ENCODE peak calls at places on chromosomes 2 and 18, in seven cellular contexts. Z, D, L, N, Y, F and S are unnamed samples.

GRCh38 chr2:215141706-215142105 is 3.3 kb upstream of the ABCA12 start:
- DNase-seq in Z (no peak), L (no peak), Y (no peak), F (peak; percentile 17), D (no peak), N (no peak), S (no peak)

GRCh38 chr2:216083464-216084279 is 2.0 kb downstream of the TMEM169 start:
- DNase-seq in F (peak; percentile 88), N (no peak), D (no peak), Z (peak; percentile 78), L (no peak), Y (no peak), S (no peak)

GRCh38 chr2:239109041-239109915 is 261.4 kb downstream of the TWIST2 start:
- DNase-seq in D (no peak), F (peak; percentile 44), N (no peak), Y (no peak), Z (no peak), L (peak; percentile 39), S (no peak)

GRCh38 chr18:67417864-67418523 is 98.5 kb downstream of the DSEL start:
- DNase-seq in D (no peak), Z (peak; percentile 61), F (peak; percentile 14), L (no peak), N (no peak), Y (no peak), S (no peak)

GRCh38 chr2:796151-796955 is 119.1 kb upstream of the TMEM18 start:
- DNase-seq in F (no peak), L (peak; percentile 13), Y (no peak), Z (no peak), N (no peak), D (no peak), S (no peak)

GRCh38 chr2:42448163-42448562 is 45.6 kb downstream of the KCNG3 start:
- DNase-seq in D (no peak), N (no peak), Y (no peak), F (no peak), Z (no peak), L (no peak), S (no peak)

GRCh38 chr2:27721335-27721734 is 50.2 kb upstream of the MRPL33 start:
- DNase-seq in D (no peak), Y (no peak), L (no peak), F (no peak), Z (no peak), N (no peak), S (no peak)

GRCh38 chr2:227370791-227371312 is 8.3 kb downstream of the TM4SF20 start:
- DNase-seq in N (no peak), Y (peak; percentile 38), L (no peak), D (peak; percentile 8), Z (peak; percentile 89), F (peak; percentile 68), S (no peak)

GRCh38 chr18:75218064-75218463 is 7.5 kb downstream of the TSHZ1 start:
- DNase-seq in Z (no peak), N (no peak), Y (no peak), L (no peak), F (no peak), D (no peak), S (no peak)

GRCh38 chr2:43898958-43899346 is 60.2 kb downstream of the ABCG8 start:
- DNase-seq in D (no peak), N (no peak), L (no peak), Y (no peak), F (no peak), Z (no peak), S (no peak)

GRCh38 chr2:170535552-170535951 is 179.6 kb upstream of the SP5 start:
- DNase-seq in F (no peak), Z (no peak), D (no peak), L (no peak), N (no peak), Y (no peak), S (no peak)

GRCh38 chr2:26284132-26284531 is 39.4 kb downstream of the HADHB start:
- DNase-seq in Z (peak; percentile 17), D (no peak), F (peak; percentile 71), L (no peak), N (no peak), Y (no peak), S (no peak)

GRCh38 chr2:149732001-149732685 is 144.6 kb upstream of the MMADHC start:
- DNase-seq in N (no peak), L (no peak), Z (no peak), Y (no peak), D (no peak), F (peak; percentile 94), S (no peak)

GRCh38 chr2:239726631-239727181 is 298.4 kb downstream of the NDUFA10 start:
- DNase-seq in F (no peak), D (no peak), N (no peak), Z (no peak), Y (no peak), L (no peak), S (no peak)

GRCh38 chr2:29817846-29818680 is 103.3 kb downstream of the ALK start:
- DNase-seq in L (no peak), Z (no peak), N (no peak), Y (no peak), F (no peak), D (no peak), S (no peak)

GRCh38 chr2:223113161-223113560 is 61.2 kb downstream of the KCNE4 start:
- DNase-seq in F (peak; percentile 11), Y (no peak), Z (no peak), D (no peak), N (no peak), L (no peak), S (no peak)

GRCh38 chr2:233252227-233252626 is 754 bp downstream of the ATG16L1 start:
- DNase-seq in D (no peak), L (peak; percentile 12), F (no peak), N (no peak), Z (no peak), Y (no peak), S (no peak)
- H3K27ac ChIP-seq in D (peak overlapping the region; percentile 92), L (peak overlapping the region; percentile 93), F (peak overlapping the region; percentile 63), N (peak overlapping the region; percentile 82), Z (peak overlapping the region; percentile 85), Y (peak overlapping the region; percentile 78), S (peak overlapping the region; percentile 59)

GRCh38 chr2:101697124-101697793 is at the start of gene MAP4K4:
- DNase-seq in Z (peak; percentile 91), L (peak; percentile 76), D (peak; percentile 77), F (peak; percentile 83), N (peak; percentile 53), Y (peak; percentile 79), S (peak; percentile 88)
- TF ChIP-seq CTCF in Z (peak; percentile 32), L (no peak), D (no peak), F (no peak), N (no peak), Y (no peak), S (no peak)

GRCh38 chr2:176151199-176152099 is at the start of gene HOXD4:
- DNase-seq in F (no peak), L (no peak), D (no peak), N (no peak), Y (no peak), Z (no peak), S (no peak)
- H3K4me3 ChIP-seq in F (no peak within 1 kb of the TSS), L (no peak within 1 kb of the TSS), D (no peak within 1 kb of the TSS), N (no peak within 1 kb of the TSS), Y (no peak within 1 kb of the TSS), Z (peak within 1 kb of the TSS; percentile 1), S (peak within 1 kb of the TSS; percentile 10)

GRCh38 chr2:138433995-138434991 is 67.3 kb upstream of the SPOPL start:
- DNase-seq in N (no peak), D (no peak), L (no peak), Y (no peak), Z (peak; percentile 50), F (peak; percentile 75), S (no peak)

GRCh38 chr2:138435701-138436100 is 65.9 kb upstream of the SPOPL start:
- DNase-seq in D (no peak), N (no peak), Z (no peak), L (no peak), F (no peak), Y (no peak), S (no peak)

GRCh38 chr2:138441916-138442315 is 59.7 kb upstream of the SPOPL start:
- DNase-seq in Z (no peak), N (no peak), Y (no peak), L (no peak), F (no peak), D (no peak), S (no peak)

GRCh38 chr2:138445227-138445626 is 56.3 kb upstream of the SPOPL start:
- DNase-seq in Z (no peak), Y (no peak), F (no peak), L (no peak), N (no peak), D (no peak), S (no peak)

GRCh38 chr2:138439733-138440132 is 61.8 kb upstream of the SPOPL start:
- DNase-seq in F (no peak), L (no peak), D (no peak), Y (no peak), N (no peak), Z (no peak), S (no peak)
- H3K27ac ChIP-seq in F (no peak overlapping the region), L (no peak overlapping the region), D (no peak overlapping the region), Y (no peak overlapping the region), N (no peak overlapping the region), Z (no peak overlapping the region), S (no peak overlapping the region)

GRCh38 chr18:58495634-58496033 is 133.3 kb downstream of the ALPK2 start:
- DNase-seq in F (no peak), Z (no peak), Y (no peak), N (no peak), L (no peak), D (no peak), S (no peak)

GRCh38 chr18:58495202-58495601 is 133.7 kb downstream of the ALPK2 start:
- DNase-seq in Y (no peak), Z (peak; percentile 14), D (no peak), N (no peak), L (no peak), F (no peak), S (no peak)

GRCh38 chr18:58496231-58496630 is 132.7 kb downstream of the ALPK2 start:
- DNase-seq in F (no peak), N (no peak), L (no peak), Y (no peak), D (no peak), Z (peak; percentile 17), S (no peak)

GRCh38 chr18:58497845-58498244 is 131.0 kb downstream of the ALPK2 start:
- DNase-seq in Y (no peak), L (no peak), D (no peak), N (no peak), F (peak; percentile 55), Z (peak; percentile 19), S (no peak)

GRCh38 chr18:58496937-58497336 is 132.0 kb downstream of the ALPK2 start:
- DNase-seq in Z (no peak), L (no peak), Y (no peak), N (no peak), D (no peak), F (no peak), S (no peak)
- TF ChIP-seq CTCF in Z (peak; percentile 11), L (no peak), Y (no peak), N (no peak), D (no peak), F (peak; percentile 48), S (no peak)

DNA sequence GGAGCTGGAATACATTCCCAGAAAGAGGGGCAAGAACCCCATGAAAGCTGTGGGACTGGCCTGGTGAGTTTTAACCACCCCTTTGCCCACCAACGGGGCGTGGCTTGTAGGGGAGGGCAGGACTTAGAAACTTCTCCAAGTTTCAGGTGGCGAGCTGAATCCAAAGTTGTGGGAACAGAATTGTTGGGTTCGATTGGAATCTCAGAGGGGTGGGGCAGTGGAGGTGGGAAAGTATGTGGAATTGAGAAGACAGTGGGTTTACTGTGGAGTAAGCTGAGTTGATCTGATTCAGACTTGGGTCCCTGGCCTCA is 1.1 kb downstream of the PNKD start:
- DNase-seq in L (peak; percentile 55), D (no peak), Z (no peak), F (peak; percentile 55), Y (no peak), N (no peak), S (no peak)
- H3K4me3 ChIP-seq in L (no peak overlapping the region), D (peak overlapping the region; percentile 88), Z (peak overlapping the region; percentile 71), F (peak overlapping the region; percentile 72), Y (peak overlapping the region; percentile 88), N (no peak overlapping the region), S (peak overlapping the region; percentile 84)